ENCODE peak calls at places on chromosome 19, in seven cellular contexts. D is tibial nerve, A is HCT116, Z is stomach, Y is heart left ventricle, P is HepG2, C is H1. B is an unnamed sample. For H3K4me1, the result is how much of the 10 kb centered on the place peaks cover.

GRCh38 chr19:5492281-5492812 is 37.1 kb downstream of the ZNRF4 start:
- DNase-seq in D (no peak), A (no peak), Z (no peak), Y (no peak), P (no peak), C (no peak), B (no peak)

GRCh38 chr19:7611541-7612279 is 16.0 kb downstream of the CAMSAP3 start:
- DNase-seq in D (no peak), A (no peak), Z (no peak), Y (no peak), P (no peak), C (no peak), B (no peak)

GRCh38 chr19:38209671-38210457 is 14.2 kb downstream of the DPF1 start:
- DNase-seq in D (peak), A (no peak), Z (peak), Y (peak), P (no peak), C (peak), B (peak)

GRCh38 chr19:48991823-48992570 is 1.1 kb downstream of the GYS1 start:
- DNase-seq in D (peak), A (no peak), Z (peak), Y (peak), P (no peak), C (no peak), B (peak)

GRCh38 chr19:566844-567243 is 5.6 kb upstream of the BSG start:
- DNase-seq in D (no peak), A (no peak), Z (no peak), Y (no peak), P (no peak), C (no peak), B (no peak)

GRCh38 chr19:45470147-45471081 is 2.6 kb downstream of the FOSB start:
- DNase-seq in D (peak), A (no peak), Z (no peak), Y (no peak), P (no peak), C (no peak), B (peak)

GRCh38 chr19:39110263-39110967 is 15.2 kb upstream of the PAK4 start:
- DNase-seq in D (peak), A (peak), Z (peak), Y (no peak), P (peak), C (peak), B (peak)

GRCh38 chr19:3670258-3670795 is 29.9 kb downstream of the PIP5K1C start:
- DNase-seq in D (peak), A (no peak), Z (peak), Y (peak), P (no peak), C (no peak), B (peak)

GRCh38 chr19:34359140-34359953 is 5.6 kb upstream of the GPI start:
- DNase-seq in D (peak), A (peak), Z (peak), Y (peak), P (peak), C (peak), B (peak)

GRCh38 chr19:48461982-48462655 is 6.7 kb downstream of the KCNJ14 start:
- DNase-seq in D (no peak), A (peak), Z (no peak), Y (no peak), P (no peak), C (peak), B (no peak)

GRCh38 chr19:33879818-33880575 is 83.3 kb downstream of the KCTD15 start:
- DNase-seq in D (no peak), A (no peak), Z (no peak), Y (peak), P (no peak), C (no peak), B (peak)

GRCh38 chr19:5171711-5172110 is 168.9 kb downstream of the PTPRS start:
- DNase-seq in D (no peak), A (peak), Z (no peak), Y (no peak), P (peak), C (no peak), B (no peak)

DNA sequence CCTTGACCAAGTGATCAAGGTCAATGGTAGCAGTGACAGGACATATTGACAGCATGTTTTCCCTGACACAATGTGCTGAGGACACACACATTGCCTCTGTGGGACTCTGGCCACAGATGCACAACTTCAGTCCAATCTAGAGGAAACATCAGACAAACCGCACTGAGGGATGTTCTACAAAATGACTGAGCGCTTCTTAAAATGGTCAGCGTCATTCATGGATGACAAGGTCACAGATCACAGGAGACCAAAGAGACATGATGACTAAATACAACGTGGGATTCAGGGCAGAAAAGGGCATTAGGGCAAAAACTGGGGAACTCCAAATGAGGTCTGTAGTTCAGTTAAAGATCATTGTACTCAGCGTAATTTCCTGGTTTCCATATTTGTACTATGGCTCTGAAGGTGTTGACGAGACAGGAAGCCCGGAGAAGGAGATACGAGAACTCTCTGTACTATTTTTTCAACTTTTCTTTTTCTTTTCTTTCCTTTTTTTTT is 20.6 kb downstream of the PBX4 start:
- DNase-seq in D (no peak), A (no peak), Z (no peak), Y (no peak), P (peak), C (no peak), B (no peak)
- H3K4me1 ChIP-seq in D (under half), A (under half), Z (under half), Y (under half), P (under half), C (under half), B (half or more)

GRCh38 chr19:15035795-15036311 is 13.4 kb upstream of the CASP14 start:
- DNase-seq in D (no peak), A (no peak), Z (no peak), Y (no peak), P (no peak), C (no peak), B (no peak)

GRCh38 chr19:15028490-15028889 is 20.8 kb upstream of the CASP14 start:
- DNase-seq in D (no peak), A (no peak), Z (no peak), Y (no peak), P (no peak), C (no peak), B (no peak)

GRCh38 chr19:15031675-15032074 is 17.6 kb upstream of the CASP14 start:
- DNase-seq in D (no peak), A (no peak), Z (no peak), Y (no peak), P (no peak), C (no peak), B (no peak)
- TF ChIP-seq POLR2A in D (no peak), A (no peak), Z (no peak), Y (no peak), P (no peak), C (no peak), B (no peak)

GRCh38 chr19:41530761-41531301 is 45.1 kb upstream of the CEACAM21 start:
- DNase-seq in D (peak), A (no peak), Z (no peak), Y (peak), P (no peak), C (no peak), B (no peak)
- H3K4me1 ChIP-seq in D (under half), A (under half), Z (under half), Y (under half), P (under half), C (under half), B (under half)

GRCh38 chr19:14139944-14140343 is 3.6 kb upstream of the ASF1B start:
- DNase-seq in D (no peak), A (no peak), Z (no peak), Y (peak), P (no peak), C (no peak), B (no peak)

GRCh38 chr19:14135985-14136508 is 342 bp downstream of the ASF1B start:
- DNase-seq in D (no peak), A (no peak), Z (no peak), Y (no peak), P (no peak), C (no peak), B (no peak)

GRCh38 chr19:14138576-14139265 is 2.3 kb upstream of the ASF1B start:
- DNase-seq in D (no peak), A (no peak), Z (no peak), Y (peak), P (no peak), C (no peak), B (peak)

GRCh38 chr19:14135355-14135754 is 1.0 kb downstream of the ASF1B start:
- DNase-seq in D (no peak), A (no peak), Z (no peak), Y (no peak), P (no peak), C (no peak), B (no peak)

DNA sequence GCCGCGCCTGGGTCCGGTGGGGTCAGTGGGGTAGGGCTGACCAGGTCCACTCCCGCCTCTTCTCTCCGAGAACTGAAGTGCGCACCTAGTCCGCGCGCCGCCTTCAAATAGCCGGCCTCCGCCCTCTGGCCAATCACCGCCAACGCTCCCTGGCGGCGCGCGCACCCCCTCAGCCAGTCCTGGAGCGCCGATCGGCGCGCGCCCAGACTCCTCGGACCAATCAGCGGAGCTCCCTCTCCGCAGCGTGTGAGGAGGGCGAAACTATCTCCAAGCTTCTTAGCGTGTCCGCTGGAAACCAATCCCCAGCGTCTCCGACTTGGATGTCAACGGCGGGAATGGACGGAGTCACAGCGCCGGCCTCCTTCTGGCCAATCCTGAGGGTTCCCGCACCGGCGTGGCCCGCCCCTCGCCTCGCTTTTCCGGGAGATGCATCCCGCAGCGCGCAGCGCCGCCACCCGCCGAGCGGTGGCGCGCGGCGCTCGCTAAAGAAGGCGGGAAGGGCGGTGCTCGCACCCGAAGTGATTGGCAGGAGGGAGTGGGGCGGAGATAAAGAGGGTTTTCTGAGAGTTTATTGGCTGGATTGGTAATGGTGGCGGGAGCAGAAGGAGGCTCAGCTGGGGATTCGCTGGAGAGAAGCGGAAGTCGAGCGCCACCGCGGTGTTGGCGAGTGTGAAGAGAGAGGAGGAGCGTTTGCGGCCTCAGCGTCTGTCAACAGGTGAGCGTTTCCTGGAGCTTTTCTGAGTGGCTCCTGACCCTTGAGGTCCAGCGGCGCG is at the start of gene ASF1B:
- DNase-seq in D (peak), A (peak), Z (peak), Y (peak), P (peak), C (peak), B (peak)
- TF ChIP-seq POLR2A in D (peak), A (peak), Z (no peak), Y (peak), P (peak), C (peak), B (peak)

DNA sequence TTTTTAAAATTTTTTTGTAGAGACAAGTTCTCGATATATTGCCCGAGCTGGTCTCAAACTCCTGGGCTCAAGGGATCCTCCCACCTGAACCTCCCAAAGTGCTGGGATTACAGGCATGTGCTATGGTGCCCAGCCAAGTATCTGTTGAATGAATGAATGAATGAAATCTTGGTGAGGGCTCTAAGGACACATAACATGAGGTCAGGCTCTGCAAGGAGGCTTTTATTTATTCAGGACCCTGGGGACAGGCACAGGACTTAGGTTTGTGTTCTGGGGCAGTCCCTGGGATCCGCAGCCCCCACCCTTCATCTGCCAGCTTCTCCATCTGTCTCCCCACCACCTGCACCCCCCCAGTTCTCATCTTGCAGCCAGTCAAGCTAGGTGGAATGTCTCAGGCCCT is 4.6 kb downstream of the PTGIR start:
- DNase-seq in D (no peak), A (no peak), Z (no peak), Y (no peak), P (no peak), C (no peak), B (no peak)
- H3K4me1 ChIP-seq in D (half or more), A (under half), Z (half or more), Y (half or more), P (under half), C (under half), B (under half)

GRCh38 chr19:10681658-10682057 is 19.6 kb upstream of the QTRT1 start:
- DNase-seq in D (no peak), A (no peak), Z (no peak), Y (peak), P (no peak), C (no peak), B (no peak)
- TF ChIP-seq POLR2A in D (no peak), A (no peak), Z (no peak), Y (no peak), P (no peak), C (peak), B (no peak)